ENCODE peak calls at places on chromosomes 1 and 21, in eight cellular contexts. D, X, W, V, T, Z, A and K are unnamed samples.

GRCh38 chr1:63304410-63304809 is 18.0 kb upstream of the FOXD3 start:
- DNase-seq in D (no peak), X (no peak), W (no peak), V (no peak), T (no peak), Z (no peak), A (no peak), K (no peak)

GRCh38 chr21:22885079-22885478 is 1886.9 kb downstream of the NCAM2 start:
- DNase-seq in D (no peak), X (no peak), W (no peak), V (no peak), T (no peak), Z (no peak), A (no peak), K (no peak)

GRCh38 chr1:239361403-239361802 is 25.0 kb upstream of the CHRM3 start:
- DNase-seq in D (no peak), X (no peak), W (peak), V (peak), T (no peak), Z (no peak), A (no peak), K (no peak)

GRCh38 chr1:3473381-3473844 is 18.9 kb downstream of the ARHGEF16 start:
- DNase-seq in D (no peak), X (no peak), W (peak), V (peak), T (no peak), Z (no peak), A (no peak), K (no peak)

GRCh38 chr1:216306830-216307229 is 116.4 kb downstream of the USH2A start:
- DNase-seq in D (no peak), X (no peak), W (no peak), V (no peak), T (no peak), Z (no peak), A (no peak), K (no peak)

GRCh38 chr1:22600071-22600816 is 36.2 kb upstream of the C1QA start:
- DNase-seq in D (peak), X (no peak), W (no peak), V (no peak), T (no peak), Z (no peak), A (no peak), K (no peak)

GRCh38 chr1:61079898-61080336 is 2.4 kb upstream of the NFIA start:
- DNase-seq in D (no peak), X (peak), W (peak), V (peak), T (peak), Z (no peak), A (peak), K (no peak)

GRCh38 chr1:94926365-94926914 is 470 bp downstream of the CNN3 start:
- DNase-seq in D (peak), X (peak), W (peak), V (peak), T (peak), Z (no peak), A (peak), K (peak)

GRCh38 chr1:159296697-159297375 is 5.3 kb upstream of the FCER1A start:
- DNase-seq in D (no peak), X (no peak), W (no peak), V (no peak), T (no peak), Z (peak), A (no peak), K (no peak)

GRCh38 chr1:81118550-81118949 is 682.2 kb upstream of the ADGRL2 start:
- DNase-seq in D (no peak), X (no peak), W (peak), V (no peak), T (no peak), Z (no peak), A (no peak), K (no peak)

GRCh38 chr1:21956720-21957552 is 19.8 kb upstream of the HSPG2 start:
- DNase-seq in D (no peak), X (peak), W (peak), V (peak), T (peak), Z (no peak), A (peak), K (no peak)

GRCh38 chr1:6179564-6180175 is 451 bp downstream of the CHD5 start:
- DNase-seq in D (no peak), X (no peak), W (no peak), V (no peak), T (peak), Z (no peak), A (no peak), K (peak)

GRCh38 chr21:27329255-27329851 is 362.5 kb upstream of the ADAMTS5 start:
- DNase-seq in D (no peak), X (no peak), W (no peak), V (peak), T (no peak), Z (no peak), A (no peak), K (no peak)

GRCh38 chr1:160108888-160109662 is 6.5 kb upstream of the ATP1A2 start:
- DNase-seq in D (peak), X (no peak), W (no peak), V (peak), T (peak), Z (peak), A (no peak), K (peak)

GRCh38 chr1:17615157-17615556 is 75.7 kb downstream of the ARHGEF10L start:
- DNase-seq in D (no peak), X (no peak), W (no peak), V (no peak), T (no peak), Z (no peak), A (no peak), K (no peak)

GRCh38 chr1:172180886-172181285 is 239.6 kb upstream of the C1orf105 start:
- DNase-seq in D (no peak), X (peak), W (peak), V (peak), T (no peak), Z (peak), A (peak), K (peak)

DNA sequence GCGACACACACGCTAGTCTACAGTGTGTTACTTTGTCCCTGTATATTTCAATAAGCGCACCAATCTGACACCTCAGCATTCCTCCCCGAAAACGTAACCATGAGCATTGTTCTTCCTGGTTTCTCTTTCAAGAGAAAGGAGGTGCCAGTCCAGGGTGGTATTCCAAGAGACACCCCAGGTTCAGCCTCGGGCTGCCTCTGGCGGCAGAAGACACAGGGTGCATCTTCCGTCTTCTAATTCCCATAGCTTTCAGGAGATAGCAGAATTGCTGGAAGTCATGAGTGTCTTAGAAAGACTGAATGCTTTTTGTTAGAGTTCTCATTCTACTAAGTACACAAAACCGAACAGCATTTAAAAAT is 15.9 kb upstream of the RGS8 start:
- DNase-seq in D (no peak), X (no peak), W (no peak), V (no peak), T (no peak), Z (no peak), A (no peak), K (no peak)
- TF ChIP-seq CTCF in D (no peak), X (no peak), W (no peak), V (no peak), T (no peak), Z (no peak), A (no peak), K (no peak)

GRCh38 chr1:53473463-53473862 is 14.3 kb downstream of the DMRTB1 start:
- DNase-seq in D (no peak), X (no peak), W (no peak), V (peak), T (no peak), Z (no peak), A (no peak), K (no peak)
- TF ChIP-seq CTCF in D (no peak), X (no peak), W (peak), V (peak), T (peak), Z (peak), A (no peak), K (peak)

GRCh38 chr1:14806772-14807171 is 208.3 kb downstream of the KAZN start:
- DNase-seq in D (no peak), X (no peak), W (no peak), V (no peak), T (no peak), Z (no peak), A (no peak), K (no peak)

GRCh38 chr1:14808768-14809167 is 210.3 kb downstream of the KAZN start:
- DNase-seq in D (no peak), X (no peak), W (no peak), V (no peak), T (no peak), Z (no peak), A (no peak), K (no peak)

GRCh38 chr1:14800500-14801069 is 202.1 kb downstream of the KAZN start:
- DNase-seq in D (no peak), X (no peak), W (no peak), V (no peak), T (no peak), Z (no peak), A (no peak), K (no peak)

GRCh38 chr1:14803002-14803789 is 204.7 kb downstream of the KAZN start:
- DNase-seq in D (no peak), X (no peak), W (no peak), V (no peak), T (no peak), Z (no peak), A (no peak), K (no peak)

GRCh38 chr1:14804626-14805025 is 206.1 kb downstream of the KAZN start:
- DNase-seq in D (peak), X (no peak), W (no peak), V (no peak), T (no peak), Z (no peak), A (no peak), K (no peak)
- TF ChIP-seq CTCF in D (no peak), X (peak), W (peak), V (no peak), T (peak), Z (peak), A (no peak), K (no peak)

GRCh38 chr1:20484526-20485462 is 1.2 kb downstream of the CAMK2N1 start:
- DNase-seq in D (no peak), X (no peak), W (no peak), V (no peak), T (no peak), Z (no peak), A (peak), K (no peak)
- TF ChIP-seq CTCF in D (no peak), X (no peak), W (no peak), V (no peak), T (no peak), Z (no peak), A (no peak), K (no peak)

DNA sequence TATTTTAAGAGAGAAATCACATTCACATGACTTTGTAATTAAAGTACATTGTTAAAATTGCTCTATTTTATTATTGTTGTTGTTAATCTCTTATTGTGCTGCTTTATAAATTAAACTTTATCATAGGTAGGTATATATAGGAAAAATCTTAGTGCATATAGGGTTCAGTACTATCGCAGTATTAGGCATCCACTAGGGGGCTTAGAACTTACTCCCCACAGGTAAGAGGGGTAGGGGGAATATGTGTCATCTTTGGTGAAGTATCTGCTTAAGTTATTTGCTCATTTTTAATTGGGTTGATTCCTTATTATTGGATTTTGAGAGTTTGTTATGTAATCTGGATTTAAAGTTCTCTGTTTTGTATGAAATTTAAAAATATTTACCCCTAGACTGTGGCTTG is 385.2 kb downstream of the DUSP10 start:
- DNase-seq in D (no peak), X (no peak), W (no peak), V (no peak), T (no peak), Z (peak), A (no peak), K (no peak)
- TF ChIP-seq CTCF in D (no peak), X (no peak), W (peak), V (no peak), T (no peak), Z (peak), A (no peak), K (no peak)

GRCh38 chr1:117567435-117567834 is 38.4 kb upstream of the TENT5C start:
- DNase-seq in D (no peak), X (no peak), W (no peak), V (no peak), T (no peak), Z (no peak), A (no peak), K (no peak)

GRCh38 chr1:117570988-117571409 is 34.8 kb upstream of the TENT5C start:
- DNase-seq in D (no peak), X (peak), W (no peak), V (no peak), T (no peak), Z (no peak), A (no peak), K (no peak)

GRCh38 chr1:117567976-117568375 is 37.9 kb upstream of the TENT5C start:
- DNase-seq in D (no peak), X (no peak), W (no peak), V (no peak), T (no peak), Z (no peak), A (no peak), K (no peak)

GRCh38 chr1:117569956-117570355 is 35.9 kb upstream of the TENT5C start:
- DNase-seq in D (no peak), X (no peak), W (no peak), V (no peak), T (no peak), Z (no peak), A (no peak), K (no peak)

GRCh38 chr1:117568999-117569398 is 36.8 kb upstream of the TENT5C start:
- DNase-seq in D (no peak), X (no peak), W (no peak), V (no peak), T (no peak), Z (no peak), A (no peak), K (no peak)
- TF ChIP-seq CTCF in D (no peak), X (no peak), W (no peak), V (no peak), T (no peak), Z (no peak), A (no peak), K (no peak)

DNA sequence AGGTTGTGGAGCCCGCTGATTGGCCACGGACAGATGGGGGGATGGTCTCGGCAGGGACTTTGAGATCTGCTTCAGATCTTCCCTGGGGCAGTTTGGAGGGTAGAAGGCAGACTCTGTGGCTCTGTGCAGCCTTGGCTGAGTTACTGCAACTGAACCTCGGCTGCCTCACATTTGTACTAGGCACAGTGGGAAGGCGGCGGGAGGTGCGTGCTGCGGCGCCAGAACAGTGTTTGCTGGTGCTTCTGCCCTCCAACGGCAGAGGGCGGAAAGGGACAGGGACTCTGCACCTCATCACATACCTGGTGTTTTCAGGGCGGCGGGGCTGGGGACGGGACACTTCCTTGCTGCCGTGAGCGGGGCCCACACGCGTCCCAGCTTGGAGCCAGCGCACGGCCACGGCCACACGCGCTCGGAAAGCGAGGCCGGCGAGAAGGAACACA is 26.2 kb downstream of the SLC66A1 start:
- DNase-seq in D (no peak), X (no peak), W (peak), V (no peak), T (peak), Z (no peak), A (no peak), K (no peak)
- TF ChIP-seq CTCF in D (no peak), X (no peak), W (peak), V (peak), T (peak), Z (no peak), A (no peak), K (no peak)

DNA sequence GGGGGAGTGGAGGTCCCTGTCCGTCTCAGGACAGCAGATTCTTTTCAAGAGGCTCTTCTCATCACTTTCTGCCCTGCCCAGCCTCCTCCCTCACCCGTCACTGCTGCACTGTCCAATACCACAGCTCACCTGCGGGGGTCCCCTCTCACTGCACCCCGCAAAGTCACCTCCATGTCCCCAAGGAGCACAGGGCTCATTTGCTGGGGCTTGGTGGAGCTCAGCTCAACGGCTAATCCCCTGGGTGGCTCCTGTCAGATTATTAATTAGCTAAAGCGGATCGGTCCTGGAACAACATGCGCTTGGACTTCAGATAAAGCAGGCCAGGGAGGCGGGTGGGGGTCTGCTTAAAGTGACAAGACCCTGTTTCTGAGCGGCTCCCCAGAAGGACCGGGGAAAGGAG is 43.2 kb downstream of the CASZ1 start:
- DNase-seq in D (no peak), X (no peak), W (no peak), V (no peak), T (no peak), Z (no peak), A (no peak), K (no peak)
- TF ChIP-seq CTCF in D (no peak), X (no peak), W (no peak), V (no peak), T (no peak), Z (no peak), A (no peak), K (no peak)

GRCh38 chr1:150537732-150538684 is 11.2 kb upstream of the ADAMTSL4 start:
- DNase-seq in D (no peak), X (no peak), W (peak), V (peak), T (peak), Z (no peak), A (peak), K (no peak)
- TF ChIP-seq CTCF in D (no peak), X (no peak), W (no peak), V (no peak), T (no peak), Z (no peak), A (no peak), K (no peak)

GRCh38 chr21:30408782-30409494 is 13.1 kb downstream of the KRTAP13-1 start:
- DNase-seq in D (peak), X (peak), W (peak), V (peak), T (peak), Z (peak), A (no peak), K (no peak)
- TF ChIP-seq CTCF in D (no peak), X (peak), W (peak), V (peak), T (peak), Z (peak), A (no peak), K (no peak)